ENCODE peak calls at places on chromosomes 4 and X, in ten cellular contexts. Z, C, S, L, H, U, E, F, Y and Q are unnamed samples.
A peak's percentile ranks its signal among the peaks of the same experiment; 100 is the strongest.

GRCh38 chr4:19700951-19701350 is 550.8 kb upstream of the SLIT2 start:
- DNase-seq in Z (no peak), C (peak; percentile 24), S (no peak), L (no peak), H (no peak), U (no peak), E (no peak), F (no peak), Y (no peak), Q (no peak)

GRCh38 chr4:156970501-156971167 is 965 bp downstream of the PDGFC start:
- DNase-seq in Z (peak; percentile 82), C (peak; percentile 62), S (peak; percentile 94), L (peak; percentile 64), H (peak; percentile 61), U (peak; percentile 80), E (peak; percentile 64), F (peak; percentile 80), Y (no peak), Q (no peak)

GRCh38 chrX:136879001-136879667 is 1.4 kb downstream of the RBMX start:
- DNase-seq in Z (no peak), C (no peak), S (no peak), L (no peak), H (no peak), U (no peak), E (no peak), F (no peak), Y (no peak), Q (no peak)

GRCh38 chr4:78642934-78643333 is 91.4 kb downstream of the ANXA3 start:
- DNase-seq in Z (no peak), C (no peak), S (no peak), L (no peak), H (peak; percentile 59), U (no peak), E (no peak), F (no peak), Y (no peak), Q (no peak)

GRCh38 chrX:72045552-72046277 is 86.0 kb downstream of the RTL5 start:
- DNase-seq in Z (no peak), C (no peak), S (no peak), L (no peak), H (no peak), U (no peak), E (no peak), F (no peak), Y (no peak), Q (no peak)

GRCh38 chr4:38902695-38903094 is 35.1 kb downstream of the FAM114A1 start:
- DNase-seq in Z (no peak), C (no peak), S (no peak), L (no peak), H (no peak), U (no peak), E (no peak), F (no peak), Y (no peak), Q (peak; percentile 59)

GRCh38 chr4:183026701-183027100 is 72.4 kb upstream of the WWC2 start:
- DNase-seq in Z (no peak), C (no peak), S (no peak), L (no peak), H (no peak), U (no peak), E (no peak), F (no peak), Y (no peak), Q (no peak)

GRCh38 chr4:183599690-183600089 is 59.3 kb downstream of the RWDD4 start:
- DNase-seq in Z (no peak), C (no peak), S (no peak), L (no peak), H (no peak), U (no peak), E (no peak), F (no peak), Y (no peak), Q (no peak)

GRCh38 chr4:168908859-168909390 is 101.1 kb downstream of the CBR4 start:
- DNase-seq in Z (no peak), C (peak; percentile 28), S (no peak), L (no peak), H (no peak), U (no peak), E (no peak), F (no peak), Y (no peak), Q (no peak)

GRCh38 chrX:110786486-110786885 is 9.1 kb downstream of the CHRDL1 start:
- DNase-seq in Z (no peak), C (peak; percentile 68), S (no peak), L (no peak), H (no peak), U (no peak), E (no peak), F (no peak), Y (no peak), Q (no peak)

GRCh38 chr4:176376032-176376614 is 56.4 kb downstream of the SPCS3 start:
- DNase-seq in Z (no peak), C (peak; percentile 53), S (no peak), L (no peak), H (no peak), U (no peak), E (no peak), F (no peak), Y (no peak), Q (peak; percentile 23)

GRCh38 chrX:103398321-103398937 is 22.1 kb downstream of the BEX3 start:
- DNase-seq in Z (no peak), C (peak; percentile 86), S (no peak), L (no peak), H (no peak), U (no peak), E (no peak), F (peak; percentile 30), Y (no peak), Q (peak; percentile 61)

GRCh38 chrX:43868791-43869190 is 13.5 kb downstream of the MAOB start:
- DNase-seq in Z (no peak), C (peak; percentile 0), S (no peak), L (no peak), H (no peak), U (no peak), E (no peak), F (no peak), Y (no peak), Q (no peak)
- H3K4me3 ChIP-seq in Z (no peak overlapping the region), C (no peak overlapping the region), S (no peak overlapping the region), L (no peak overlapping the region), H (no peak overlapping the region), U (no peak overlapping the region), E (no peak overlapping the region), F (no peak overlapping the region), Y (no peak overlapping the region), Q (no peak overlapping the region)

DNA sequence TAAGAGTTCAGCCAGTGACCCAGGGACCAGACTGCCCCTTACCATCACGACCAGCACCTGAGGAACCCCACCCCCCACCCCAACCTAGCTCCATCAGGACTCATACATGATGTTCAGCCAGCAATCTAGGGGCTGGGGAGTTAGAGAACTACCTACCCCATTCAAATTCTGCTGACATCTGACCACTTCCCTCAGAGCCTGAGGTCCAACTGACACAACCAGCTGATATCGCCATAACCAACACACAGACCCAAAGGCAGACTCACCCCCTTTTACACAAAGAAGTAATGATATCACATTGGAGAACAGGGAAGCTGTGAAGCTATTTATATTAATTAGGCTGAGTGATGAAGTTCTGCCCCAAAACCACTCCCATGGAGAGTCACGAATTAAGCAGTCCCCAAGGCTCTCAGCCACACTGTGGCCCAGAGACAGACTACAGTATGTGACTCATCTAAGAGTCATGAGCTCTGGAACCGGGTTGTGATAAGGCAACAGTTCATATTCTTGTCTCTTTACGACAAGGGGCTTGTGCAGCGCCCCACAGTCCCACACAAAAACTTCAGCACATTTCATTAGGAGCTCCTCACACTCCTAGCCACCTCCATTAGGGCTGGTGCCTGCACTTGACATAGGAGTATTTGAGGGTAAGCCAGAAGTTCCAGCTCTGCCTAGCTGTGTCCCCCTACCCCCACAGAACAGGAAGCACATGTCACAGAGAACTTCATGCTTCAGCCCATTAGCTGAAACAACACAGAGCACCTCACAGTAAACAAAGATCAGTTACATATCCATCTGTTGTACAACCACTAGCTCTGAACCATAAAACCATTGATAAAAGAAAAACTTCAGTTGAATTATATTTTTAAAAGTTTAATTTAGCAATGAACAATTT is 184.7 kb upstream of the ZCCHC13 start:
- DNase-seq in Z (no peak), C (peak; percentile 57), S (no peak), L (no peak), H (no peak), U (no peak), E (no peak), F (no peak), Y (no peak), Q (peak; percentile 86)
- TF ChIP-seq POLR2A in Z (no peak), C (no peak), S (no peak), L (no peak), H (no peak), U (no peak), E (no peak), F (no peak), Y (no peak), Q (no peak)

GRCh38 chr4:16897351-16897750 is 1.1 kb downstream of the LDB2 start:
- DNase-seq in Z (no peak), C (peak; percentile 30), S (no peak), L (no peak), H (no peak), U (no peak), E (no peak), F (no peak), Y (no peak), Q (no peak)

GRCh38 chr4:16894406-16894805 is 4.0 kb downstream of the LDB2 start:
- DNase-seq in Z (no peak), C (peak; percentile 47), S (no peak), L (no peak), H (no peak), U (no peak), E (no peak), F (no peak), Y (no peak), Q (no peak)

GRCh38 chr4:16896871-16897270 is 1.6 kb downstream of the LDB2 start:
- DNase-seq in Z (no peak), C (peak; percentile 86), S (no peak), L (no peak), H (no peak), U (no peak), E (no peak), F (no peak), Y (no peak), Q (no peak)

GRCh38 chr4:16900325-16900724 is 1.9 kb upstream of the LDB2 start:
- DNase-seq in Z (no peak), C (no peak), S (no peak), L (no peak), H (no peak), U (no peak), E (no peak), F (no peak), Y (no peak), Q (no peak)

GRCh38 chr4:16897991-16898827 is at the start of gene LDB2:
- DNase-seq in Z (peak; percentile 77), C (peak; percentile 88), S (peak; percentile 90), L (peak; percentile 45), H (peak; percentile 30), U (peak; percentile 78), E (peak; percentile 26), F (peak; percentile 72), Y (no peak), Q (no peak)
- H3K4me3 ChIP-seq in Z (peak within 1 kb of the TSS; percentile 49), C (peak within 1 kb of the TSS; percentile 88), S (peak within 1 kb of the TSS; percentile 20), L (peak within 1 kb of the TSS; percentile 48), H (peak within 1 kb of the TSS; percentile 42), U (peak within 1 kb of the TSS; percentile 56), E (no peak within 1 kb of the TSS), F (no peak within 1 kb of the TSS), Y (no peak within 1 kb of the TSS), Q (no peak within 1 kb of the TSS)

DNA sequence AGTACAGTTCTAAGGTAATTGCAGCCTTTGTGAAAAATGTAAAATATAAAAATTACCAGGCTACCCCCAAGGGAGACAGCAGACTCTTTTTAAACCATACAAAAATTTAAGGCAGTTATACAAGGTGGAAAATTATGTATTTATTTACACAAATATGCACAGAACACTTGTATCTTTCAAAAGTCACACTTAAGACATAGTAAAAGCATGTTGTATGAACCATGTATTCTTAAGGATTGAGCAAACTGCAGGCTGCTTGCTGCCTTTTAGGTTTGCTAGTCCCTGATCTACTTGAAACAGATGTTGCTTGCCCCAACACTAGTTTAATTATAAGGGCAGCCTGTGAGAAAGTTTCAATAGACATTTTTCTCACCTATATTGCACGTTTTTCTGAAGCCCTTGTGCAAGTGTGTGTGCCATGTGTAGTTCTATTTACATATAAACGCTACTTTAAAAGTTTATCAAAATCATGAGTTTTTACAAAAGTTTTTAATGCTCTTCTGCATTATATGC is 72.8 kb downstream of the PRSS12 start:
- DNase-seq in Z (no peak), C (no peak), S (no peak), L (no peak), H (no peak), U (no peak), E (no peak), F (no peak), Y (no peak), Q (peak; percentile 39)
- TF ChIP-seq POLR2A in Z (no peak), C (no peak), S (no peak), L (no peak), H (no peak), U (no peak), E (no peak), F (no peak), Y (no peak), Q (no peak)